ENCODE peak calls at places on chromosome 9, in five cellular contexts. G is A549, U is GM12878, F is H1, C is K562. X is an unnamed sample.
A peak's percentile ranks its signal among the peaks of the same experiment; 100 is the strongest.

GRCh38 chr9:108217601-108218190 is 638.1 kb downstream of the ACTL7B start:
- DNase-seq in G (no peak), U (no peak), F (no peak), C (no peak), X (no peak)

GRCh38 chr9:129627556-129628492 is 1.9 kb downstream of the NTMT1 start:
- DNase-seq in G (no peak), U (no peak), F (no peak), C (no peak), X (no peak)

GRCh38 chr9:124770359-124771020 is 621 bp downstream of the NR6A1 start:
- DNase-seq in G (peak; percentile 54), U (no peak), F (no peak), C (peak; percentile 77), X (no peak)

GRCh38 chr9:3088166-3088702 is 244.3 kb upstream of the PUM3 start:
- DNase-seq in G (no peak), U (no peak), F (peak; percentile 23), C (no peak), X (no peak)

GRCh38 chr9:92600742-92601261 is 65.0 kb upstream of the ECM2 start:
- DNase-seq in G (no peak), U (no peak), F (no peak), C (no peak), X (no peak)

GRCh38 chr9:130414081-130414731 is 30.6 kb upstream of the ASS1 start:
- DNase-seq in G (no peak), U (no peak), F (no peak), C (no peak), X (no peak)

GRCh38 chr9:18071651-18072060 is 402.3 kb upstream of the ADAMTSL1 start:
- DNase-seq in G (no peak), U (no peak), F (no peak), C (no peak), X (no peak)

GRCh38 chr9:124188331-124189110 is 69.2 kb upstream of the NEK6 start:
- DNase-seq in G (no peak), U (no peak), F (no peak), C (no peak), X (no peak)

GRCh38 chr9:130498298-130498917 is 53.6 kb downstream of the ASS1 start:
- DNase-seq in G (no peak), U (no peak), F (no peak), C (peak; percentile 55), X (peak; percentile 26)

GRCh38 chr9:104871961-104872527 is 55.9 kb downstream of the ABCA1 start:
- DNase-seq in G (no peak), U (no peak), F (no peak), C (no peak), X (no peak)

GRCh38 chr9:138022756-138023393 is 145.3 kb downstream of the CACNA1B start:
- DNase-seq in G (no peak), U (no peak), F (no peak), C (peak; percentile 3), X (no peak)

GRCh38 chr9:71929223-71929622 is 17.8 kb downstream of the C9orf85 start:
- DNase-seq in G (no peak), U (no peak), F (no peak), C (no peak), X (no peak)

GRCh38 chr9:136852664-136853595 is 784 bp downstream of the MAMDC4 start:
- DNase-seq in G (no peak), U (no peak), F (no peak), C (no peak), X (no peak)

GRCh38 chr9:98781588-98782383 is 14.6 kb downstream of the ANKS6 start:
- DNase-seq in G (peak; percentile 67), U (no peak), F (no peak), C (peak; percentile 36), X (peak; percentile 22)

GRCh38 chr9:629136-629535 is 212.4 kb upstream of the DMRT1 start:
- DNase-seq in G (no peak), U (no peak), F (no peak), C (no peak), X (no peak)

GRCh38 chr9:84991506-84991855 is 322.0 kb downstream of the NTRK2 start:
- DNase-seq in G (no peak), U (no peak), F (no peak), C (no peak), X (no peak)

GRCh38 chr9:93017621-93018020 is 40.9 kb upstream of the SUSD3 start:
- DNase-seq in G (no peak), U (no peak), F (no peak), C (no peak), X (no peak)

GRCh38 chr9:114606597-114607207 is 4.4 kb upstream of the TMEM268 start:
- DNase-seq in G (no peak), U (no peak), F (no peak), C (no peak), X (no peak)

GRCh38 chr9:70677336-70677735 is 262.9 kb upstream of the KLF9 start:
- DNase-seq in G (no peak), U (no peak), F (no peak), C (no peak), X (no peak)

GRCh38 chr9:132032584-132032945 is 47.1 kb downstream of the MED27 start:
- DNase-seq in G (no peak), U (no peak), F (no peak), C (no peak), X (no peak)

GRCh38 chr9:121735065-121735791 is 83.8 kb downstream of the DAB2IP start:
- DNase-seq in G (peak; percentile 77), U (no peak), F (peak; percentile 71), C (peak; percentile 34), X (peak; percentile 62)

GRCh38 chr9:36166150-36166927 is 2.8 kb upstream of the CCIN start:
- DNase-seq in G (peak; percentile 93), U (no peak), F (peak; percentile 25), C (peak; percentile 89), X (peak; percentile 57)

GRCh38 chr9:98795970-98796363 is 388 bp downstream of the ANKS6 start:
- DNase-seq in G (no peak), U (no peak), F (no peak), C (no peak), X (no peak)

GRCh38 chr9:130714586-130715110 is 21.1 kb downstream of the EXOSC2 start:
- DNase-seq in G (no peak), U (no peak), F (no peak), C (no peak), X (no peak)

GRCh38 chr9:87973791-87974292 is 491 bp downstream of the CDK20 start:
- DNase-seq in G (no peak), U (no peak), F (no peak), C (no peak), X (no peak)
- H3K4me3 ChIP-seq in G (peak overlapping the region; percentile 60), U (no peak overlapping the region), F (peak overlapping the region; percentile 74), C (peak overlapping the region; percentile 35), X (no peak overlapping the region)

GRCh38 chr9:135813671-135814290 is 93.6 kb downstream of the CAMSAP1 start:
- DNase-seq in G (no peak), U (no peak), F (no peak), C (no peak), X (no peak)

GRCh38 chr9:135814421-135814820 is 92.9 kb downstream of the CAMSAP1 start:
- DNase-seq in G (no peak), U (no peak), F (no peak), C (no peak), X (no peak)

GRCh38 chr9:135810806-135811575 is 96.4 kb downstream of the CAMSAP1 start:
- DNase-seq in G (no peak), U (no peak), F (no peak), C (no peak), X (no peak)

GRCh38 chr9:135811796-135812195 is 95.5 kb downstream of the CAMSAP1 start:
- DNase-seq in G (no peak), U (no peak), F (no peak), C (no peak), X (no peak)

DNA sequence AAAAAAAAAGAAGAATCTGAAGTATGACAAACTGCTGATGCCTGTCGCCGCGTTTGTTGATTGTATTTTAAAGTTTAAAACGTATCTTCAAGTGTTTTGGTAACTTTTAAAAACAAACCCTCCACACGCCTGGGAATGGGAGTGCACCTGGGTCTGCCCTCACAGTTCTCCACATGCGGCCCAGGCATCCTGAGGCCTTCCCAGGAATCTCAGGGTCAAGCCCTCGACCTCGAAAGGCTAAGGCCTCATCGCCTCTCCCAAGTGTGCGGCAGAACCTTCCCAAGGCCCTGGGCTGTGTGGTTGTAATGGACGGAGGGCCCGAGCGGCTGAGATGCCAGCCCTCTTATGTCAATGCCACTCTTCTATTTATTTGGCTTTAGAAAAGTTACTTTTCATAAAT is 94.4 kb downstream of the CAMSAP1 start:
- DNase-seq in G (no peak), U (no peak), F (no peak), C (no peak), X (no peak)
- TF ChIP-seq HDAC2 in G (no peak), U (no peak), F (no peak), C (no peak), X (no peak)

GRCh38 chr9:97748525-97748924 is 51.4 kb upstream of the XPA start:
- DNase-seq in G (no peak), U (no peak), F (no peak), C (no peak), X (no peak)
- H3K4me3 ChIP-seq in G (no peak overlapping the region), U (no peak overlapping the region), F (no peak overlapping the region), C (no peak overlapping the region), X (no peak overlapping the region)

GRCh38 chr9:134928796-134929559 is 11.3 kb upstream of the FCN1 start:
- DNase-seq in G (no peak), U (no peak), F (no peak), C (peak; percentile 21), X (no peak)
- TF ChIP-seq HDAC2 in G (no peak), U (no peak), F (no peak), C (no peak), X (no peak)

GRCh38 chr9:83927591-83927990 is 6.4 kb upstream of the KIF27 start:
- DNase-seq in G (no peak), U (no peak), F (no peak), C (no peak), X (no peak)
- H3K4me3 ChIP-seq in G (no peak overlapping the region), U (no peak overlapping the region), F (no peak overlapping the region), C (no peak overlapping the region), X (no peak overlapping the region)

DNA sequence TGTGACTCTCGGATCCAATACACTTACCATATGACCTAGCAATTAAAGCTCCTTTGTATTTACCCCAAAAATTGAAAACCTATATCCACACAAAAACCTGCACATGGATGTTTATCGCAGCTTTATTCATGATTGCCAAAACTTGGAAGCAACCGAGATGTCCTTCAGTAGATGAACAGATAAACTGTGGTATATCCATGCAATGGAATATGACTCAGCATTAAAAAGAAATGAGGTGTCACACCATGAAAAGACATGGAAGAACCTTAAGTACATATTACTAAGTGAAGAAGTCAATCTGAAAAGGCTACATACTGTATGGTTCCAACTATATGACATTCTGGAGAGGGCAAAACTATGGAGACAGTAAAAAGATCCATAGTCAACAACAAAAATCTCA is 82.0 kb upstream of the PHF24 start:
- DNase-seq in G (no peak), U (no peak), F (no peak), C (no peak), X (no peak)
- TF ChIP-seq HDAC2 in G (no peak), U (no peak), F (no peak), C (no peak), X (no peak)

GRCh38 chr9:133608881-133609280 is 308 bp downstream of the FAM163B start:
- DNase-seq in G (no peak), U (no peak), F (no peak), C (no peak), X (no peak)

GRCh38 chr9:133608382-133608781 is 807 bp downstream of the FAM163B start:
- DNase-seq in G (no peak), U (no peak), F (no peak), C (no peak), X (no peak)

GRCh38 chr9:133607976-133608375 is 1.2 kb downstream of the FAM163B start:
- DNase-seq in G (no peak), U (no peak), F (no peak), C (no peak), X (no peak)

GRCh38 chr9:133607381-133607780 is 1.8 kb downstream of the FAM163B start:
- DNase-seq in G (no peak), U (no peak), F (no peak), C (no peak), X (no peak)

GRCh38 chr9:133609311-133610098 is at the start of gene FAM163B:
- DNase-seq in G (peak; percentile 15), U (no peak), F (no peak), C (peak; percentile 89), X (no peak)
- H3K4me3 ChIP-seq in G (no peak within 1 kb of the TSS), U (no peak within 1 kb of the TSS), F (peak within 1 kb of the TSS; percentile 20), C (no peak within 1 kb of the TSS), X (no peak within 1 kb of the TSS)

X was measured in HepG2.